ENCODE peak calls at places on chromosomes 4 and X, in four cellular contexts. V, N, Y and L are unnamed samples.
A peak's percentile ranks its signal among the peaks of the same experiment; 100 is the strongest.

GRCh38 chr4:6926681-6927478 is 17.3 kb downstream of the TBC1D14 start:
- DNase-seq in V (no peak), N (no peak), Y (no peak), L (no peak)

GRCh38 chr4:37483610-37484009 is 202.6 kb downstream of the RELL1 start:
- DNase-seq in V (no peak), N (no peak), Y (no peak), L (no peak)

GRCh38 chr4:151895671-151896070 is 134.9 kb upstream of the GATB start:
- DNase-seq in V (no peak), N (no peak), Y (no peak), L (no peak)

GRCh38 chr4:54155936-54156335 is 56.0 kb downstream of the GSX2 start:
- DNase-seq in V (peak; percentile 20), N (peak; percentile 29), Y (peak; percentile 14), L (no peak)

GRCh38 chr4:183342541-183343533 is 20.6 kb upstream of the CLDN24 start:
- DNase-seq in V (no peak), N (no peak), Y (no peak), L (no peak)

GRCh38 chr4:29278580-29278979 is 1441.6 kb upstream of the PCDH7 start:
- DNase-seq in V (peak; percentile 41), N (no peak), Y (peak; percentile 12), L (no peak)

GRCh38 chrX:38215141-38215540 is 5.5 kb downstream of the SRPX start:
- DNase-seq in V (peak; percentile 93), N (peak; percentile 53), Y (peak; percentile 79), L (no peak)

GRCh38 chr4:2048831-2049230 is 10.3 kb upstream of the NAT8L start:
- DNase-seq in V (peak; percentile 13), N (no peak), Y (no peak), L (no peak)

GRCh38 chr4:46765465-46765864 is 143.6 kb downstream of the COX7B2 start:
- DNase-seq in V (no peak), N (no peak), Y (no peak), L (no peak)

GRCh38 chr4:167032876-167033275 is 201.4 kb downstream of the SPOCK3 start:
- DNase-seq in V (peak; percentile 44), N (peak; percentile 96), Y (peak; percentile 47), L (no peak)

GRCh38 chrX:133415276-133416105 is at the start of gene GPC4:
- DNase-seq in V (peak; percentile 12), N (no peak), Y (no peak), L (no peak)

GRCh38 chr4:118033148-118034060 is 882 bp upstream of the NDST3 start:
- DNase-seq in V (peak; percentile 13), N (peak; percentile 7), Y (peak; percentile 30), L (peak; percentile 26)

GRCh38 chr4:43337707-43338106 is 445.2 kb downstream of the GRXCR1 start:
- DNase-seq in V (peak; percentile 56), N (peak; percentile 79), Y (no peak), L (no peak)

GRCh38 chrX:103063191-103063845 is 653 bp downstream of the BEX1 start:
- DNase-seq in V (peak; percentile 39), N (peak; percentile 1), Y (peak; percentile 18), L (no peak)

GRCh38 chrX:70826715-70827114 is 81.8 kb downstream of the TEX11 start:
- DNase-seq in V (no peak), N (no peak), Y (no peak), L (no peak)
- H3K4me3 ChIP-seq in V (no peak overlapping the region), N (no peak overlapping the region), Y (no peak overlapping the region), L (no peak overlapping the region)

DNA sequence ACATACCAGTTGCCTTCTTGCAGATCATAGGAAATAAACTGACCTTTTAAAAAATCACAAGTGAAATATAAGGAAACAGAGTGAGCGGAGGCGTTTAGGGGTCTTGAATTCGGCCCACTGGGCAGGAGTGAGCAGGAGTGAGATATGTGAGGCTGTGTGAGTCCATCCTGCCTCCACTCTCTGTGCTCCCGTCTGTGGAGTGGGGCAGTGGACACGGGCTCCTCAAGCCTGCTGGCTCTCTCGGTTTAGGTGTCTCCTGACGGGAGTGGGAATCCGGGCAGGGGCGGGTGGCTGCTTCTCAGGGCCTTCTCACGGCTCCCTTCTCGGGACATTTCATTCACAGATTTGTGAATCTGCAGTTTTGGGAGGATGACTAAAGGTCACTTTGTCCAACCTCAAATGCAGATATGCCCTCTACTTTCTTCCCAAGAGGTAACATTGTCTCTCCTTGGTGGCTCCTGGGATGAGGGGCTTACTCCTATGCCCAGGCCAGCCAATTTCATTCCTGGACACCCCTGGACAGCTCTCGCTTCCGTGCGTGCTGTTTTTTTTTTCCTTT is 27.6 kb downstream of the CYTL1 start:
- DNase-seq in V (no peak), N (no peak), Y (no peak), L (no peak)
- TF ChIP-seq CTCF in V (no peak), N (no peak), Y (no peak), L (no peak)

GRCh38 chr4:181971973-181972372 is 271.2 kb upstream of the TENM3 start:
- DNase-seq in V (peak; percentile 84), N (peak; percentile 22), Y (peak; percentile 35), L (no peak)
- H3K4me3 ChIP-seq in V (no peak overlapping the region), N (no peak overlapping the region), Y (no peak overlapping the region), L (no peak overlapping the region)

GRCh38 chr4:74402692-74403460 is 37.9 kb downstream of the EREG start:
- DNase-seq in V (no peak), N (no peak), Y (no peak), L (no peak)

GRCh38 chr4:74394476-74395136 is 29.7 kb downstream of the EREG start:
- DNase-seq in V (peak; percentile 75), N (no peak), Y (no peak), L (no peak)

GRCh38 chr4:74397748-74398426 is 32.9 kb downstream of the EREG start:
- DNase-seq in V (peak; percentile 41), N (no peak), Y (no peak), L (no peak)

GRCh38 chr4:74395633-74396032 is 30.7 kb downstream of the EREG start:
- DNase-seq in V (no peak), N (no peak), Y (no peak), L (no peak)

DNA sequence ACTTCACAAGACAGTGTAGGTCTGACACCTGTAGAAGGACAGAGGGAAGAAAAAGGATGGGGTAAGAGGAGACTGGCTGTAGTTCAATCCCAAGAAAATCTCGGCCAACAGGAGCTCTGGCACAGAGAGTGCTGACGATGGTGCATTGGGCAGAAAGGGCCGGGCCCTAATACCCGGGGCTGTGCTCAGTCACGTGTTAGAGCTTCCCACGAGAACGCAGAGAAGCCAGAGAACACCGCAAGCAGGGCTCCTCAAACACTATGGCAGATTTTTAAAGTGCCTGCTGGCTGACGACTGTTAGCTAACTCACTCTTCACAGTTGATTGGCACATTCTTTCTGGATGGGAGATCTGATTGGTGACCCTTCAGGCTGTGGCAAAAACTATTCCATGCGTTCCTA is 35.5 kb downstream of the EREG start:
- DNase-seq in V (no peak), N (no peak), Y (no peak), L (no peak)
- TF ChIP-seq CTCF in V (no peak), N (no peak), Y (no peak), L (no peak)

GRCh38 chrX:154140742-154141141 is 3.3 kb upstream of the OPN1LW start:
- DNase-seq in V (no peak), N (no peak), Y (no peak), L (no peak)

GRCh38 chrX:154138857-154139256 is 5.2 kb upstream of the OPN1LW start:
- DNase-seq in V (no peak), N (no peak), Y (no peak), L (no peak)

GRCh38 chrX:154140206-154140605 is 3.8 kb upstream of the OPN1LW start:
- DNase-seq in V (no peak), N (no peak), Y (no peak), L (no peak)

GRCh38 chrX:154135458-154136229 is 8.4 kb upstream of the OPN1LW start:
- DNase-seq in V (no peak), N (no peak), Y (no peak), L (peak; percentile 14)

GRCh38 chrX:154136627-154137161 is 7.3 kb upstream of the OPN1LW start:
- DNase-seq in V (peak; percentile 16), N (peak; percentile 2), Y (peak; percentile 16), L (no peak)
- H3K4me3 ChIP-seq in V (peak overlapping the region; percentile 22), N (peak overlapping the region; percentile 22), Y (peak overlapping the region; percentile 33), L (peak overlapping the region; percentile 20)

DNA sequence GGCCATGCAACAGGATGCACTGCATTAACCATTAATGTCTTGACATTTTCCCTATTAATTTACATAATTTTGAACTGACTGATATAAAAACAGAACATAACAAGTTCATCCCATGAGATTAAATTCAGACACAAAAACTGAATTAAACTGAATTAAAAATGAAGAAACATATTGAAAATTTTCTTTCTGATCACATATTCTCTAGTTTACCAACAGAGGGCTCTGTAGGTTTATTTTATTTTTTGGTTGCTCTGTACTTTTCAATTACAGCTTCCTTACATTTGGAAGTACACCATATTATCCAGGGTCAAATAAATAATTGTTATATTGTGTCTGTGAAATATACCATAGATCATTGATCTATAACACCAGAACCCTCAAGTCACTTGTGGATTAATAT is 27.3 kb upstream of the CT83 start:
- DNase-seq in V (peak; percentile 1), N (peak; percentile 11), Y (no peak), L (no peak)
- TF ChIP-seq CTCF in V (peak; percentile 22), N (peak; percentile 12), Y (no peak), L (peak; percentile 11)